ENCODE peak calls at places on chromosomes 16 and 17, in six cellular contexts. Q is GM23338, P is transverse colon, V is GM12892, K is breast epithelium, L is stomach. S is an unnamed sample.

GRCh38 chr16:2372684-2373083 is 32.2 kb upstream of the ABCA3 start:
- DNase-seq in Q (no peak), V (no peak), K (no peak), L (no peak), P (no peak), S (no peak)

GRCh38 chr17:16925461-16926060 is 46.4 kb downstream of the TNFRSF13B start:
- DNase-seq in L (no peak), V (no peak), Q (no peak), P (peak), K (peak), S (no peak)

GRCh38 chr17:561118-561517 is 153.5 kb downstream of the VPS53 start:
- DNase-seq in V (no peak), K (no peak), P (no peak), Q (no peak), L (no peak), S (no peak)

GRCh38 chr17:6711081-6711674 is 2.0 kb downstream of the SLC13A5 start:
- DNase-seq in V (no peak), P (no peak), Q (no peak), K (no peak), L (peak), S (no peak)

GRCh38 chr16:635573-636205 is 416 bp downstream of the METTL26 start:
- DNase-seq in P (no peak), L (no peak), Q (no peak), V (no peak), K (no peak), S (no peak)

GRCh38 chr16:929674-930073 is 41.1 kb downstream of the LMF1 start:
- DNase-seq in Q (no peak), L (no peak), V (no peak), P (no peak), K (no peak), S (no peak)

GRCh38 chr17:47925677-47925987 is 15.7 kb upstream of the PNPO start:
- DNase-seq in K (no peak), V (no peak), Q (no peak), L (no peak), P (no peak), S (no peak)

GRCh38 chr17:4412933-4413831 is 20.6 kb upstream of the SPNS3 start:
- DNase-seq in L (peak), V (peak), K (peak), Q (peak), P (peak), S (peak)

GRCh38 chr17:38439436-38439835 is 11.2 kb downstream of the ARHGAP23 start:
- DNase-seq in Q (no peak), K (no peak), P (no peak), V (no peak), L (no peak), S (no peak)

GRCh38 chr17:70144260-70144846 is 25.0 kb upstream of the KCNJ2 start:
- DNase-seq in K (no peak), V (no peak), Q (peak), P (no peak), L (no peak), S (no peak)

GRCh38 chr16:1262210-1262845 is 6.5 kb downstream of the TPSD1 start:
- DNase-seq in L (no peak), K (no peak), Q (no peak), V (no peak), P (no peak), S (no peak)

GRCh38 chr17:79975498-79976134 is 60.1 kb downstream of the TBC1D16 start:
- DNase-seq in V (no peak), L (no peak), K (no peak), Q (no peak), P (no peak), S (peak)

GRCh38 chr17:36527851-36528250 is 6.8 kb downstream of the MYO19 start:
- DNase-seq in P (no peak), V (no peak), Q (no peak), L (no peak), K (no peak), S (no peak)

GRCh38 chr17:59234631-59235030 is 14.3 kb downstream of the GDPD1 start:
- DNase-seq in V (no peak), Q (no peak), K (no peak), P (no peak), L (no peak), S (no peak)

GRCh38 chr16:10625595-10626357 is 45.4 kb upstream of the EMP2 start:
- DNase-seq in V (no peak), P (no peak), L (no peak), K (no peak), Q (no peak), S (no peak)

GRCh38 chr17:17978481-17979424 is 6.1 kb downstream of the DRC3 start:
- DNase-seq in K (no peak), V (no peak), Q (no peak), L (no peak), P (no peak), S (no peak)

GRCh38 chr17:4246674-4247073 is 17.1 kb downstream of the ANKFY1 start:
- DNase-seq in K (no peak), Q (no peak), V (no peak), L (no peak), P (no peak), S (no peak)

DNA sequence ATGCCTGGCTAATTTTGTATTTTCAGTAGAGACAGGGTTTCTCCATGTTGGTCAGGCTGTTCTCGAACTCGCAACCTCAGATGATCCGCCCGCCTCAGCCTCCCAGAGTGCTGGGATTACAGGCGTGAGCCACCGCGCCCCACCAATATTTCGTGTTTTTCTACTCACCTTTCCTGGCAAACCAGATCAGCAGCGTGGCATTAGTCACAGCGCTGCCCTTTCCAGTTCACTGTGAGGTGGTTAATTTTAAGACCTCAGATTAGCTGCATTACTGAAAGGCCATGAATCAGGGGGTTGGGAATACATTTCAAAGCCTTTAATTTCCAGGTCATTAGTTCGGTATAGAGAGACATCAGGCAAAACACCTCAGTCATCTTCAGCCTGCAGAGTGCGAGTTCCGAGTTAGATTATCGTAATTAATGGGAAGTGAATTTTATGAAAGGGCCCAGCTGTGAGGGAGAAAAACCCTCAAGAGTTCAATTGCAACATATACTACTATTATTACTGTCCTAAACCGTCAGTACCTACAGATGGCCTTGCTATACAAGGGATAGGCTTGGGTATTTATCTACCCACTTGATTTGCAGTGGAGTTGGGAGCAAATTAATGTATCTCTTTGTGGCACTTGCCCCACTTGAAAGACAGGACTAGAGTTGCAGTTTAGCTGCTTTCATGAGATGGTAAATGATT is 2.1 kb upstream of the USP32 start:
- DNase-seq in V (no peak), Q (no peak), L (no peak), P (no peak), K (no peak), S (no peak)
- TF ChIP-seq POLR2AphosphoS5 in V (no peak), Q (no peak), L (no peak), P (no peak), K (no peak), S (no peak)

DNA sequence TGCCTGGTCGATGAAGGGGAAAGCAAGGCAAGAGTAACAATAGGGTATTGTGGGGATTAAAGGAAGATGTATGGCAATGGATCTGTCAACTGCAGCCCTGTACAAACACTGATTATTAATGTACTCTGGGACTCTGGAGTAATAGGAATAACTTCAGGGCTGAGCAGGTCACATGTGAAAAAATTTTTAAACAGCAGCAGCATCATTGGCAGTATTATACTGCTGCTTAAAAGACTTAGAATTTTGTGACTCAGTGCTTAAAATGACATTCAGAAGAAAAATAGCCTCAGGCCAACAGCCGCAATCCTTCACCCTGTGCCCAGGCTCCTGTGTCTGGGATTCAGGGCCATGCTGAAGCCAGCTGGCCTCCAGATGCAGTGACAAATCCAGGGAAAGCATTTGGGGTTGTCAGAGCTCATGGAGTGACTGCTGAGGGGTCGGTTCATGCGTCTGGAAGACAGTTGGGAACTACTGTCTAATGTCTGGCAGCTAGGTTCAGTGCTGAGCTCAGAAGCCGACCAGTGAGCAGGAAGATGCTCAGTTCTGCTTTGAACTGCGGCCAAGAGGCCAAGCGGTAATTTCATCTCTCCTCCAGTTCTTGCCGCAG is 22.2 kb downstream of the TEX2 start:
- DNase-seq in V (no peak), L (no peak), P (peak), K (no peak), Q (no peak), S (peak)
- TF ChIP-seq POLR2AphosphoS5 in V (no peak), L (no peak), P (peak), K (peak), Q (no peak), S (peak)

GRCh38 chr17:28717578-28718316 is at the start of gene RAB34:
- DNase-seq in V (no peak), L (peak), Q (peak), K (peak), P (peak), S (peak)
- TF ChIP-seq POLR2AphosphoS5 in V (no peak), L (no peak), Q (peak), K (peak), P (peak), S (peak)

GRCh38 chr17:45147581-45148182 is 593 bp upstream of the HEXIM1 start:
- DNase-seq in Q (peak), P (peak), V (peak), K (peak), L (peak), S (peak)
- TF ChIP-seq POLR2AphosphoS5 in Q (no peak), P (peak), V (no peak), K (peak), L (peak), S (peak)

GRCh38 chr16:3640632-3641501 is 13.6 kb upstream of the DNASE1 start:
- DNase-seq in P (no peak), K (no peak), V (no peak), Q (no peak), L (no peak), S (peak)
- TF ChIP-seq POLR2AphosphoS5 in P (no peak), K (no peak), V (no peak), Q (no peak), L (no peak), S (no peak)

GRCh38 chr17:45029096-45029495 is 22.3 kb downstream of the DCAKD start:
- DNase-seq in K (no peak), Q (no peak), V (no peak), P (no peak), L (no peak), S (no peak)
- TF ChIP-seq POLR2AphosphoS5 in K (no peak), Q (no peak), V (no peak), P (no peak), L (no peak), S (no peak)

GRCh38 chr16:24731722-24732419 is 2.4 kb downstream of the TNRC6A start:
- DNase-seq in Q (no peak), L (peak), P (no peak), K (no peak), V (no peak), S (no peak)
- TF ChIP-seq POLR2AphosphoS5 in Q (no peak), L (no peak), P (no peak), K (no peak), V (no peak), S (peak)

GRCh38 chr17:39927101-39927927 is at the start of the genes LRRC3C and ORMDL3:
- DNase-seq in P (peak), L (peak), V (peak), K (peak), Q (peak), S (peak)
- TF ChIP-seq POLR2AphosphoS5 in P (peak), L (peak), V (peak), K (peak), Q (peak), S (peak)

S was measured in sigmoid colon.